ENCODE peak calls at places on chromosomes 11 and 22, in eight cellular contexts. R is CD4-positive, alpha-beta T cell; K is cardiac fibroblast; J is nephron progenitor cell; I is astrocyte of the spinal cord; P is WERI-Rb-1; U is neural crest cell; F is upper lobe of right lung. Z is an unnamed sample.

GRCh38 chr22:43466710-43467109 is 54.9 kb downstream of the MPPED1 start:
- DNase-seq in R (no peak), K (no peak), J (no peak), I (no peak), P (no peak), U (no peak), F (peak), Z (no peak)

GRCh38 chr11:1691878-1692707 is 4.9 kb upstream of the KRTAP5-6 start:
- DNase-seq in R (no peak), K (no peak), J (no peak), I (no peak), P (no peak), U (no peak), F (no peak), Z (no peak)

GRCh38 chr11:68354181-68354872 is 41.9 kb downstream of the LRP5 start:
- DNase-seq in R (no peak), K (peak), J (no peak), I (peak), P (no peak), U (no peak), F (peak), Z (no peak)

GRCh38 chr11:11463397-11463796 is 110.3 kb upstream of the CSNK2A3 start:
- DNase-seq in R (no peak), K (no peak), J (peak), I (no peak), P (peak), U (peak), F (no peak), Z (no peak)

GRCh38 chr11:77152846-77153245 is 24.8 kb downstream of the MYO7A start:
- DNase-seq in R (no peak), K (no peak), J (no peak), I (peak), P (no peak), U (no peak), F (no peak), Z (no peak)

GRCh38 chr22:46588279-46589140 is 31.7 kb upstream of the GRAMD4 start:
- DNase-seq in R (no peak), K (no peak), J (no peak), I (no peak), P (no peak), U (no peak), F (peak), Z (no peak)

GRCh38 chr11:861105-861479 is 18.4 kb downstream of the TSPAN4 start:
- DNase-seq in R (no peak), K (no peak), J (no peak), I (no peak), P (no peak), U (no peak), F (no peak), Z (no peak)

GRCh38 chr22:33562484-33562883 is 357.8 kb downstream of the LARGE1 start:
- DNase-seq in R (no peak), K (no peak), J (no peak), I (no peak), P (no peak), U (no peak), F (no peak), Z (no peak)

GRCh38 chr11:113562981-113563461 is 87.8 kb upstream of the DRD2 start:
- DNase-seq in R (no peak), K (no peak), J (no peak), I (no peak), P (no peak), U (no peak), F (no peak), Z (no peak)

GRCh38 chr22:41517172-41518047 is 26.9 kb downstream of the POLR3H start:
- DNase-seq in R (peak), K (peak), J (peak), I (peak), P (peak), U (peak), F (no peak), Z (peak)

GRCh38 chr11:115301029-115301428 is 203.2 kb downstream of the CADM1 start:
- DNase-seq in R (no peak), K (no peak), J (no peak), I (peak), P (no peak), U (no peak), F (no peak), Z (no peak)

GRCh38 chr22:33180371-33180770 is 122.2 kb upstream of the SYN3 start:
- DNase-seq in R (no peak), K (no peak), J (no peak), I (no peak), P (no peak), U (no peak), F (no peak), Z (no peak)

GRCh38 chr11:103055174-103055890 is 36.6 kb downstream of the DCUN1D5 start:
- DNase-seq in R (no peak), K (peak), J (peak), I (peak), P (no peak), U (no peak), F (no peak), Z (no peak)

GRCh38 chr11:112410325-112410724 is 149.7 kb upstream of the PLET1 start:
- DNase-seq in R (no peak), K (no peak), J (no peak), I (no peak), P (no peak), U (no peak), F (no peak), Z (no peak)

GRCh38 chr11:109957601-109958000 is 135.6 kb upstream of the ZC3H12C start:
- DNase-seq in R (no peak), K (no peak), J (no peak), I (peak), P (no peak), U (no peak), F (no peak), Z (no peak)

GRCh38 chr11:3122775-3123201 is 42.3 kb downstream of the OSBPL5 start:
- DNase-seq in R (no peak), K (no peak), J (no peak), I (no peak), P (no peak), U (no peak), F (peak), Z (no peak)

GRCh38 chr22:32325416-32325801 is 32.3 kb upstream of the RFPL3 start:
- DNase-seq in R (no peak), K (no peak), J (no peak), I (no peak), P (peak), U (no peak), F (peak), Z (no peak)

GRCh38 chr11:17611049-17611448 is 64.0 kb downstream of the OTOG start:
- DNase-seq in R (no peak), K (no peak), J (no peak), I (no peak), P (no peak), U (no peak), F (peak), Z (no peak)

GRCh38 chr22:30575011-30575671 is 676 bp upstream of the GAL3ST1 start:
- DNase-seq in R (no peak), K (peak), J (no peak), I (peak), P (peak), U (no peak), F (no peak), Z (no peak)

GRCh38 chr11:44731685-44732411 is 5.1 kb downstream of the TSPAN18 start:
- DNase-seq in R (no peak), K (no peak), J (no peak), I (no peak), P (peak), U (no peak), F (no peak), Z (no peak)

GRCh38 chr22:39153220-39153860 is 860 bp upstream of the CBX7 start:
- DNase-seq in R (peak), K (no peak), J (no peak), I (no peak), P (no peak), U (no peak), F (peak), Z (no peak)

GRCh38 chr11:10233581-10233980 is 60.4 kb downstream of the SBF2 start:
- DNase-seq in R (no peak), K (peak), J (no peak), I (peak), P (no peak), U (no peak), F (no peak), Z (no peak)

GRCh38 chr11:69155302-69156198 is at the start of gene SMIM38:
- DNase-seq in R (no peak), K (no peak), J (no peak), I (no peak), P (no peak), U (no peak), F (peak), Z (no peak)

GRCh38 chr11:12696911-12697581 is 22.8 kb downstream of the TEAD1 start:
- DNase-seq in R (no peak), K (no peak), J (no peak), I (no peak), P (no peak), U (no peak), F (no peak), Z (no peak)

GRCh38 chr11:75195164-75195962 is 44.5 kb downstream of the SLCO2B1 start:
- DNase-seq in R (no peak), K (no peak), J (no peak), I (no peak), P (no peak), U (no peak), F (peak), Z (no peak)

GRCh38 chr11:2256293-2256913 is 14.0 kb downstream of the ASCL2 start:
- DNase-seq in R (no peak), K (no peak), J (no peak), I (no peak), P (no peak), U (no peak), F (peak), Z (no peak)

GRCh38 chr11:93895106-93895862 is 44.9 kb upstream of the VSTM5 start:
- DNase-seq in R (no peak), K (peak), J (peak), I (peak), P (peak), U (peak), F (no peak), Z (no peak)

GRCh38 chr22:29201722-29202230 is 3.9 kb upstream of the EMID1 start:
- DNase-seq in R (no peak), K (no peak), J (no peak), I (no peak), P (no peak), U (no peak), F (no peak), Z (no peak)

GRCh38 chr22:29203883-29204282 is 1.8 kb upstream of the EMID1 start:
- DNase-seq in R (no peak), K (no peak), J (no peak), I (no peak), P (no peak), U (no peak), F (no peak), Z (no peak)

GRCh38 chr22:29200901-29201300 is 4.8 kb upstream of the EMID1 start:
- DNase-seq in R (no peak), K (no peak), J (no peak), I (no peak), P (no peak), U (no peak), F (no peak), Z (no peak)

GRCh38 chr22:29203456-29203855 is 2.2 kb upstream of the EMID1 start:
- DNase-seq in R (no peak), K (no peak), J (no peak), I (no peak), P (no peak), U (no peak), F (no peak), Z (no peak)

DNA sequence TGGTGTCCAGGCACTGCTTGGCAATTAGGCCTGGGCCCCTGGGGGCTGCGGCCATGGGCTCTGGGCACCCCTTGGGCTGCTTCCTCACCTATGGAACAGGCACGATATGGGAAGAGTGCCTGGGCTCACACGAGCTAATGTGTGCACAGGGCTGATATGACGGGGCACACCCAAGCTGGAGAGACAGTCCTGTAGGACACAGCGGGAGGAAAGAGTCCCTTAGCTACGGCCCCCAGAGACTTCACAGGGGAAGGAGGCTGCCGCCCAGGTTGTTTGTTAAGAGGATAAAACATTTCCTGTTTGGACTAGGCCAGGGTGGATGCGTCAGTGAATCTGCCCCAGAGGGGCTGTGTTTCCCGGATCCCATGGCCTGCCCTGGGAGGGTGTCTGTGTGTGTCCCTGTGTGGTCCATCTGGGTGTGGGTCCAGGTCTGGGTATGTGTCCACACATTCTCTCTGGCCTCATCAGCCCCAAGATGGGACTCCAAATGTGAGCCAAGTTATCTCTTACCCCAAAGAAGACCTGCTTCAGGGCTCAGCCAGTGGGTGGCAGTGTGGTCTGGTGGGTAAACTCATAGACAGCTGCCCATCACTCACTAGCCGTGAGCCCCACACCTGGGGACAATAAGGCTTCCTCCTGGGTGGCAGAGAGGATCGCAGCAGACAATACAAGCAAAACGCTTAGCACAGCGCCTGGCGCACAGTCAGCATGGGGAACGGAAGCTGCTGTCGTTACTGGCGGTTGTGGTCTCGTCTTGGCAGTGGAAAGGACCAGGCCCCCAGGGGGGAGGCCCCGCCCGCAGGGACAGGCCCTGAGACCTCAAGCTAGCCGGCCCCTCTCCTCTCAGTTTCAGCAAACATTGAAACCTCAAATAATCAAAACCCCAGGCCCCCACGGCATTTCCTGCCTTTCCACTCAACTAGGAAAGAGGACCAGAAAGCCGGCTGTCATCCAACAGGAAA is 3.2 kb upstream of the EMID1 start:
- DNase-seq in R (peak), K (peak), J (no peak), I (peak), P (peak), U (no peak), F (no peak), Z (no peak)
- TF ChIP-seq CTCF in R (no peak), K (peak), J (no peak), I (peak), P (peak), U (peak), F (peak), Z (no peak)

GRCh38 chr11:64564947-64565889 is 25.8 kb upstream of the SLC22A12 start:
- DNase-seq in R (no peak), K (no peak), J (no peak), I (no peak), P (peak), U (no peak), F (peak), Z (no peak)
- TF ChIP-seq CTCF in R (no peak), K (no peak), J (no peak), I (peak), P (peak), U (peak), F (no peak), Z (no peak)

GRCh38 chr11:60700689-60701508 is 1.5 kb downstream of the MS4A8 start:
- DNase-seq in R (no peak), K (peak), J (peak), I (no peak), P (peak), U (peak), F (no peak), Z (no peak)
- TF ChIP-seq CTCF in R (no peak), K (peak), J (peak), I (peak), P (peak), U (peak), F (peak), Z (no peak)

GRCh38 chr11:124745270-124745834 is 5.6 kb downstream of the NRGN start:
- DNase-seq in R (no peak), K (no peak), J (no peak), I (no peak), P (no peak), U (no peak), F (no peak), Z (no peak)

GRCh38 chr11:124746621-124747243 is 5.3 kb downstream of the VSIG2 start:
- DNase-seq in R (peak), K (peak), J (peak), I (peak), P (no peak), U (no peak), F (peak), Z (peak)

GRCh38 chr11:124748100-124748418 is 4.0 kb downstream of the VSIG2 start:
- DNase-seq in R (no peak), K (no peak), J (no peak), I (no peak), P (no peak), U (no peak), F (no peak), Z (no peak)

GRCh38 chr11:124747406-124748099 is 4.5 kb downstream of the VSIG2 start:
- DNase-seq in R (no peak), K (no peak), J (no peak), I (no peak), P (no peak), U (no peak), F (no peak), Z (no peak)

DNA sequence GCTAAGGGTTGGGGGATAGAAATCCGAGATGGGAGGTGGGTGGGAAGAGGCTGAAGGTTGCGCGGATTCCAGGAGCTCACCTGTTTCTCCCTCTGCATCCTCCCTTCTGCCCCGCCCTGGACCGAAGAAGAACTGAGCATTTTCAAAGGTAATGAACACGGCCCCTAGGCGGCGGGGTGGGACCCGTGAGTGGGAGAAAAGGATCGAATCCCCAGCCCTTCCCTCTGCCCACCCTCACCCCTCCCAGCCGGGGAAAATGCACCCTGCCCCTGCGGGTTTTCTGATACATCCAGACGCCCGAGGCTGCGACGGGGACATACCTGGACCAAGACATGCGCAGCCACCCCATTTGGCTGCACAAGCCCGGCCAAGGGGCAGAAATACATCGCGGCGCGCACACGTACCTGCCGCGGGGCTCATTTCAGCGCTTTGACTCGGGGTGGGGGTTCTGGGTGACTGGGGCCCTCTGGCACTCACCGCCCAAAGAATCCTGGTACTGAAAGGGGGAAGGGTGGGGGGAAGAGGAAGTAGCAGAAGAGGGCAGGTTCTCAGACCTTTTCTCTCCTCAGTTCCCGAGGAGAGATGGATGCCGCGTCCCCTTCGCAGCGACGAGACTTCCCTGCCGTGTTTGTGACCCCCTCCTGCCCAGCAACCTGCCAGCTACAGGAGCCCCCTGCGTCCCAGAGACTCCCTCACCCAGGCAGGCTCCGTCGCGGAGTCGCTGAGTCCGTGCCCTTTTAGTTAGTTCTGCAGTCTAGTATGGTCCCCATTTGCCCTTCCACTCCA is 6.0 kb downstream of the VSIG2 start:
- DNase-seq in R (no peak), K (no peak), J (no peak), I (no peak), P (no peak), U (no peak), F (no peak), Z (no peak)
- TF ChIP-seq CTCF in R (no peak), K (no peak), J (no peak), I (peak), P (no peak), U (peak), F (no peak), Z (no peak)

GRCh38 chr11:73359341-73359740 is 16.9 kb upstream of the RELT start:
- DNase-seq in R (no peak), K (peak), J (no peak), I (no peak), P (no peak), U (no peak), F (no peak), Z (no peak)

GRCh38 chr11:73359930-73360742 is 16.1 kb upstream of the RELT start:
- DNase-seq in R (peak), K (peak), J (peak), I (peak), P (peak), U (peak), F (no peak), Z (no peak)

GRCh38 chr11:73360743-73361369 is 15.3 kb upstream of the RELT start:
- DNase-seq in R (no peak), K (no peak), J (no peak), I (no peak), P (no peak), U (no peak), F (no peak), Z (no peak)

GRCh38 chr11:73363147-73363546 is 13.1 kb upstream of the RELT start:
- DNase-seq in R (no peak), K (no peak), J (no peak), I (no peak), P (no peak), U (no peak), F (no peak), Z (no peak)

GRCh38 chr11:73361953-73362776 is 14.0 kb upstream of the RELT start:
- DNase-seq in R (no peak), K (no peak), J (peak), I (no peak), P (no peak), U (no peak), F (no peak), Z (no peak)
- TF ChIP-seq CTCF in R (no peak), K (no peak), J (no peak), I (no peak), P (no peak), U (peak), F (no peak), Z (no peak)

DNA sequence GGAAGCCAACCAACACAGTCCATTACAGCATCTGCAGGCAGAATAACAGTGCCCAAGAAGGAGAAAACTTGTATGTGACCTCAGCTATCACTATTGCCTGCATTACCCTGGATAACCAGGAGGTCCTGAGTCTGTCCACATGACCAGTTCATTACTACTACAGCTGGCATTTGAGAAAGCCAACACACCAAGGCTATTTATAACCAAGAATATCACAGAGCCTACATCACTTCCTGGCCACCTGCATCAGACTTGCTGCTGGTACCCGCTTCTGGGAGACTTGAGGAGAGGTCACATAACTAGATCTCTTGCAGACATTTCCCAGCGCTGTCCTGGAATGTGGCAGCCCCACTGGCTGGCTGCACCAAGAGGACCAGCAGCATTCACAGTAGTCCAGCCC is 11.1 kb upstream of the OR56B4 start:
- DNase-seq in R (no peak), K (peak), J (no peak), I (no peak), P (no peak), U (no peak), F (no peak), Z (no peak)
- TF ChIP-seq CTCF in R (no peak), K (no peak), J (no peak), I (no peak), P (no peak), U (no peak), F (no peak), Z (no peak)

DNA sequence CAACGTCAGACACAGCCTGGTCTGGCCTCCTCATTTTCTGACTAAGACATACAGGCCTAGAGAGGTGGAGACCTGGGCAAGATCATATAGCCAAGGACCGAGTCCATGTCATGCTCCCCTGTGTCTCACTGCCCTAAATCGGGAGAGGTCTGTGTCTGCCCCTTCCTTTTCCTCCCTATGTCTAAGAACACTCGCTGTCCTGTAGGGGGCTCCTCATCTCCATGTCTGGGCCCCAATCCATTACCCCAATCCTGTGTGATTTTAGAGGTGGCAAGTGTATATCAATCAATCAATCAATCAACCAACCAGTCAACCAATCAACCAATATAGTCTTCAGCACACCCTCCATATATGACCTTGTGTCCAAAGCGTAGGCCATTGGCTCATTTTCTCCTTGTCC is 125.7 kb downstream of the KIRREL3 start:
- DNase-seq in R (no peak), K (no peak), J (no peak), I (no peak), P (peak), U (no peak), F (no peak), Z (no peak)
- TF ChIP-seq CTCF in R (no peak), K (peak), J (no peak), I (peak), P (peak), U (no peak), F (no peak), Z (no peak)

GRCh38 chr11:30186748-30187147 is 44.1 kb upstream of the FSHB start:
- DNase-seq in R (no peak), K (no peak), J (no peak), I (no peak), P (no peak), U (no peak), F (no peak), Z (no peak)
- TF ChIP-seq CTCF in R (no peak), K (no peak), J (no peak), I (no peak), P (no peak), U (no peak), F (no peak), Z (no peak)